ENCODE peak calls at places on chromosomes 3 and 15, in ten cellular contexts. M is GM13977, S is endothelial cell, U is AG04450, J is astrocyte of the spinal cord, I is heart right ventricle, E is fibroblast of lung, B is upper lobe of left lung, L is left ventricle myocardium inferior, V is stomach. T is an unnamed sample.

GRCh38 chr3:45409921-45410320 is 21.5 kb downstream of the LARS2 start:
- DNase-seq in M (no peak), S (no peak), U (no peak), J (no peak), I (peak), E (peak), B (no peak), L (no peak), V (no peak), T (no peak)

GRCh38 chr15:41777421-41777973 is 3.2 kb downstream of the MAPKBP1 start:
- DNase-seq in M (no peak), S (no peak), U (no peak), J (peak), I (no peak), E (no peak), B (no peak), L (no peak), V (no peak), T (no peak)

GRCh38 chr15:22941179-22941578 is 39.0 kb downstream of the CYFIP1 start:
- DNase-seq in M (no peak), S (no peak), U (no peak), J (no peak), I (no peak), E (no peak), B (no peak), L (no peak), V (no peak), T (no peak)

GRCh38 chr15:36161781-36162212 is 417.6 kb upstream of the CDIN1 start:
- DNase-seq in M (no peak), S (no peak), U (no peak), J (peak), I (peak), E (peak), B (no peak), L (peak), V (no peak), T (no peak)

GRCh38 chr3:123357275-123357674 is 91.6 kb downstream of the ADCY5 start:
- DNase-seq in M (no peak), S (no peak), U (no peak), J (no peak), I (no peak), E (no peak), B (no peak), L (no peak), V (no peak), T (no peak)

GRCh38 chr15:41347236-41347635 is 14.6 kb downstream of the NUSAP1 start:
- DNase-seq in M (no peak), S (no peak), U (no peak), J (no peak), I (no peak), E (no peak), B (no peak), L (no peak), V (no peak), T (no peak)

GRCh38 chr3:110314512-110315114 is 757.0 kb upstream of the NECTIN3 start:
- DNase-seq in M (peak), S (peak), U (no peak), J (peak), I (peak), E (peak), B (no peak), L (no peak), V (peak), T (peak)

GRCh38 chr3:1561397-1561796 is 468.6 kb downstream of the CNTN6 start:
- DNase-seq in M (no peak), S (no peak), U (no peak), J (no peak), I (no peak), E (no peak), B (no peak), L (no peak), V (no peak), T (no peak)

GRCh38 chr15:70569139-70569717 is 194.1 kb downstream of the UACA start:
- DNase-seq in M (no peak), S (no peak), U (peak), J (peak), I (peak), E (peak), B (no peak), L (no peak), V (peak), T (no peak)

GRCh38 chr15:51312132-51312531 is 26.3 kb downstream of the CYP19A1 start:
- DNase-seq in M (no peak), S (no peak), U (peak), J (no peak), I (no peak), E (peak), B (no peak), L (no peak), V (no peak), T (no peak)

GRCh38 chr3:159091936-159092335 is 290.1 kb downstream of the MFSD1 start:
- DNase-seq in M (no peak), S (no peak), U (no peak), J (no peak), I (no peak), E (no peak), B (no peak), L (no peak), V (no peak), T (no peak)

GRCh38 chr3:190739726-190740230 is 122.7 kb downstream of the GMNC start:
- DNase-seq in M (no peak), S (no peak), U (no peak), J (no peak), I (no peak), E (peak), B (no peak), L (no peak), V (no peak), T (no peak)

GRCh38 chr15:51841401-51842040 is 12.1 kb downstream of the TMOD3 start:
- DNase-seq in M (no peak), S (no peak), U (no peak), J (no peak), I (no peak), E (no peak), B (no peak), L (no peak), V (no peak), T (no peak)

GRCh38 chr3:46406440-46406785 is 453 bp downstream of the CCR5AS start:
- DNase-seq in M (no peak), S (no peak), U (no peak), J (no peak), I (no peak), E (no peak), B (no peak), L (no peak), V (no peak), T (no peak)

GRCh38 chr3:34213481-34213880 is 415.1 kb downstream of the PDCD6IP start:
- DNase-seq in M (no peak), S (no peak), U (no peak), J (no peak), I (no peak), E (no peak), B (no peak), L (no peak), V (peak), T (no peak)

GRCh38 chr3:125593991-125594574 is 1.2 kb downstream of the OSBPL11 start:
- DNase-seq in M (no peak), S (no peak), U (no peak), J (no peak), I (no peak), E (peak), B (no peak), L (no peak), V (no peak), T (no peak)

GRCh38 chr15:55970286-55970685 is 23.1 kb downstream of the NEDD4 start:
- DNase-seq in M (no peak), S (no peak), U (no peak), J (no peak), I (no peak), E (no peak), B (no peak), L (no peak), V (no peak), T (no peak)

GRCh38 chr15:31374489-31374888 is 47.9 kb downstream of the KLF13 start:
- DNase-seq in M (no peak), S (no peak), U (no peak), J (no peak), I (no peak), E (no peak), B (no peak), L (peak), V (no peak), T (peak)

GRCh38 chr3:159669024-159669476 is 319.6 kb upstream of the IL12A start:
- DNase-seq in M (no peak), S (no peak), U (no peak), J (peak), I (no peak), E (peak), B (no peak), L (no peak), V (no peak), T (no peak)

DNA sequence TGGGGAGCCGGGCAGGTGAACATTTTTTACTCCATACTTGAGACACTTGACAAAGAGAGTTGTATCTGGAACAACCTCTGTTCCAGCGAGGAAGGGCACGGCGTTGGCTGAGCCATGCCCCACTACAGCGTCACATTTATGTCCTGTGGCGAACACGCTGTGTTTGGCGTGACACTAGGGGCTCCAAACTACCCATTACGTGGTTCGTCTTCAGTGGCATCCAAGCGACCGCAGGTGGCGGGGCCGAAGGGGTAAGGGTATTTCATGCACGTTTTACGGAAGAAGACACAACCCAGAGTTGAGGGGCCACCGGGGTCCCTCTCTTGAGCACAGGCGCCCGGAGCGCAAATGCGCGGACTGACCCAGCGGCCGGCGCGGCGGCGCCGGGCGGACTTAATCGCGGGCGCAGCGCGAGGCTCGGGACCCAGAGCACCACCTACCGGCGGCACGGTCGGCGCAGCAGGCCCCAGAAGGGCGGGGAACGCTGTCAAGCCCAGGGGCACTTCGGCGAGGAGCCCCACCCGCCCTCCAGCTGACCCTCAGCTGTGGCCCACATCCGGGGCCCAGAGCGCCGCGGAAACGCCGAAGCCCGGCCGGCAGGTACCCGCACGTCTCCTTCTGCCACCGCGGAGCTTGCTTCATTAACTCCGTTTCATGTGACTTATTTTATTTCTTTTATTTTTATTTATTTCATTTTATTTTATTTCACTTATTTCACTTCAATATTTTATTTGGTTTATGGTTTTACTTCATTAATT is 36.4 kb upstream of the TRIM71 start:
- DNase-seq in M (peak), S (peak), U (no peak), J (peak), I (peak), E (peak), B (peak), L (peak), V (peak), T (peak)
- TF ChIP-seq CTCF in M (peak), S (peak), U (peak), J (peak), I (peak), E (peak), B (peak), L (peak), V (peak), T (peak)

GRCh38 chr3:71207632-71208031 is 375.9 kb downstream of the FOXP1 start:
- DNase-seq in M (no peak), S (no peak), U (no peak), J (no peak), I (no peak), E (no peak), B (no peak), L (no peak), V (no peak), T (no peak)

GRCh38 chr3:71211083-71211482 is 372.4 kb downstream of the FOXP1 start:
- DNase-seq in M (no peak), S (no peak), U (no peak), J (no peak), I (no peak), E (peak), B (no peak), L (peak), V (no peak), T (no peak)

GRCh38 chr3:71208273-71209095 is 375.0 kb downstream of the FOXP1 start:
- DNase-seq in M (no peak), S (no peak), U (no peak), J (no peak), I (no peak), E (peak), B (no peak), L (no peak), V (peak), T (peak)

GRCh38 chr3:71206821-71207220 is 376.7 kb downstream of the FOXP1 start:
- DNase-seq in M (no peak), S (no peak), U (no peak), J (no peak), I (no peak), E (no peak), B (no peak), L (no peak), V (no peak), T (no peak)

DNA sequence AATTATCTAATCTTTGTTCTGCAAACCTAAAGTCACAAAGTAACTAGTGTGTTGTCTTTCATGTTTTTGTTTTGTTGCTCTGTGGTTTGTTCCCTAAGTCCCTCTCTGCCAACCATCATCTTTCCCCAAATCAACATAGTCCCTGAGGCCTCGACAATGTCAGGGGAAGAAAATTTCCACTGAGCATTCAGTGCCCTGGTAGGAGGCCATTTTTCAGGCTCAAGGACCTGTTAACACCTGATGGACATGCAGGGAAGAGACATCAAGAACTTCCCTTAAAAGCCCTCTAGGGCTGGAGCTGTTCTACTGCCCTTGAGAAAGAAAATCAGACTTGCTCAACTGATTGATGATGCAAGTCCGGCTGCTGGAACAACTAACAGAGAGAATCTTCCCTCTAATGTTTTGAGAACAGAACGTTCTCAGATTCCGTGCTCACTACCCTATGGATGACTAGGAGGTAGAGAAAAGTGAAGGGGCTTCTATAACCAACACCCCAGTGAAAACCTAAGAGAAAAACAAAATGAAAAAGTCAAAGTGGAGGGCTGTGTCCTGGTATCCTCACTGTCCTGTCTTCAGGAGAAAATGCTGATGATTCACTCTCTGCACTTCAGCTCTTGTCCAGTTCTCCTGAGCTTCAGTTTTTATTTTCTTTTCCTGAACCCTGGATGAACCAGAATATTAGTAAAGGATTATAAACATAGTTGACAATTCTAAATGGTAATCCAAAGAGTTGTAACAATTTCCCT is 373.1 kb downstream of the FOXP1 start:
- DNase-seq in M (no peak), S (no peak), U (no peak), J (peak), I (no peak), E (peak), B (no peak), L (no peak), V (peak), T (no peak)
- TF ChIP-seq CTCF in M (no peak), S (no peak), U (peak), J (peak), I (peak), E (peak), B (peak), L (no peak), V (peak), T (no peak)

DNA sequence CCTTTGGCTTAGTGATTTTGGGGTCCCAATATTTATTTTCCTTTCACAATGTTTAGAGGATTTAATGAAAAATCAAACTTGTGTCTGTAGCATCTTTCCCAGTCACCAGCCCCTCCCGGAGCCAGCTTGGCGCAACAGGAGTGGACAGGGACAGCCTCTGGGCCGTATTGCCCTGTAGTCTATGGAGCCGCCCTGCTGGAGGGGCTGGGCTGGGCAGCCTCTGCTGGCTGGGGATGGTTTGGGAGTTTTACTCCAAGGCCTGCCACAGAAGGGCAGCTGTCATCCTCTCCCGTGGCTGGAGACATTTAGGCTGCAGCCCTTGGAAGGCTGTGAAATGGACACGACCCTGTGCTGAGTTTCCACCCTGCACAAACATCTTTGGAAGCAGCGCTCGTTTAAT is 89.4 kb upstream of the RGMA start:
- DNase-seq in M (no peak), S (no peak), U (no peak), J (no peak), I (no peak), E (no peak), B (no peak), L (no peak), V (no peak), T (no peak)
- TF ChIP-seq CTCF in M (no peak), S (peak), U (no peak), J (no peak), I (no peak), E (no peak), B (no peak), L (no peak), V (no peak), T (no peak)

DNA sequence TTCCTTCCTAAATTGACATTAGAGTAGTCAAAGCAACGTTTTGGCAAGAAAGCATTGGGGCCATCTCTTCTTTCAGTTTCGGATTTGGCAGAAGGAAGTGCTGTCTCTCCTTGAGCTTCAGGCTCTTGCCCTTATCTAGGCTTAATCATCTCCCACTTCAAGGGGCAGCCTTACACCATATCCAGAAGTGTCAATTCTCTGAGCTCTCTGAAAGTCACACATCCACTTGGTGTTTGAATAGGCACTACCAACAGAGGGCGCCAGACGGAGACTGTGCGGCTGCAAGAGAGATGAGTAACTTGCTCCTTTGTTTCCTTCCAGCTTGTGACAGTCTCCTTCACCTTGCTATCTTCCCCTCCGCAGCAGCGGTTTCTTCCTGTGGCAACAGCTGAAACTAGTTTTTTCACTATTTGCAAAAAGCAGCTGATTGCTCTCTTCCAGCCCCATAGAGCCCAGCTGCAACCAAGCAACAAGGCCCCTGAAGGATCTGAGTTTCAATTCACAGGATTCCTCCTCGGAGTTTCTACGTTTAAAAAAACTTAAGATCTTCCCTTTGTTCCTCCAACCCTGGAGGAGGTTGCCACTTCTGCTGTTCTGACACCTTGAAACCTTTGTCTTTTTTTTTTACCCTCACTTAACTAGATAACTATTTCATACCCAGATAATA is 147.0 kb upstream of the SLCO3A1 start:
- DNase-seq in M (peak), S (peak), U (peak), J (peak), I (peak), E (peak), B (no peak), L (peak), V (peak), T (peak)
- TF ChIP-seq CTCF in M (peak), S (peak), U (peak), J (peak), I (peak), E (peak), B (peak), L (peak), V (peak), T (peak)

GRCh38 chr3:43217206-43217605 is 69.1 kb upstream of the SNRK start:
- DNase-seq in M (no peak), S (no peak), U (no peak), J (no peak), I (no peak), E (no peak), B (no peak), L (no peak), V (no peak), T (no peak)

GRCh38 chr3:43214616-43215015 is 71.7 kb upstream of the SNRK start:
- DNase-seq in M (no peak), S (no peak), U (no peak), J (no peak), I (no peak), E (no peak), B (no peak), L (no peak), V (no peak), T (no peak)

GRCh38 chr3:43217633-43218032 is 68.7 kb upstream of the SNRK start:
- DNase-seq in M (no peak), S (no peak), U (no peak), J (peak), I (peak), E (peak), B (no peak), L (no peak), V (no peak), T (no peak)

GRCh38 chr3:43215138-43215537 is 71.2 kb upstream of the SNRK start:
- DNase-seq in M (no peak), S (no peak), U (no peak), J (no peak), I (no peak), E (no peak), B (no peak), L (no peak), V (no peak), T (no peak)

GRCh38 chr3:43215684-43216336 is 70.5 kb upstream of the SNRK start:
- DNase-seq in M (no peak), S (no peak), U (no peak), J (no peak), I (no peak), E (no peak), B (no peak), L (no peak), V (no peak), T (no peak)
- TF ChIP-seq CTCF in M (no peak), S (peak), U (peak), J (no peak), I (peak), E (no peak), B (no peak), L (no peak), V (no peak), T (no peak)

GRCh38 chr15:81851307-81851706 is 194.5 kb downstream of the MEX3B start:
- DNase-seq in M (no peak), S (no peak), U (no peak), J (no peak), I (no peak), E (no peak), B (no peak), L (no peak), V (no peak), T (no peak)
- TF ChIP-seq CTCF in M (no peak), S (no peak), U (no peak), J (no peak), I (no peak), E (no peak), B (no peak), L (no peak), V (no peak), T (no peak)

GRCh38 chr3:148880681-148881080 is 15.6 kb downstream of the CPA3 start:
- DNase-seq in M (peak), S (peak), U (no peak), J (no peak), I (no peak), E (no peak), B (no peak), L (no peak), V (no peak), T (no peak)
- TF ChIP-seq CTCF in M (peak), S (no peak), U (no peak), J (peak), I (no peak), E (no peak), B (no peak), L (no peak), V (no peak), T (no peak)